ENCODE peak calls at places on chromosome 13, in nine cellular contexts. One of them, this sample, is unnamed.

GRCh38 chr13:49370390-49370789 is 73.5 kb downstream of the CAB39L start:
- DNase-seq in central memory CD8-positive, alpha-beta T cell: no peak
- DNase-seq in SW480: no peak
- DNase-seq in activated T-cell treated with anti-CD3 and anti-CD28 coated beads for 24 hours: no peak
- DNase-seq in breast epithelium: no peak
- DNase-seq in NCI-H1417: no peak
- DNase-seq in HS-27A: no peak
- DNase-seq in stimulated activated CD4-positive, alpha-beta T cell treated with anti-CD3 and anti-CD28 coated beads, TNF-alpha, amount 100 ng/mL, for 4 hours: no peak
- DNase-seq in stomach: no peak
- DNase-seq in this sample: no peak

GRCh38 chr13:59601993-59602392 is 561.7 kb downstream of the DIAPH3 start:
- DNase-seq in SW480: no peak
- DNase-seq in stomach: no peak
- DNase-seq in stimulated activated CD4-positive, alpha-beta T cell treated with anti-CD3 and anti-CD28 coated beads, TNF-alpha, amount 100 ng/mL, for 4 hours: no peak
- DNase-seq in NCI-H1417: no peak
- DNase-seq in HS-27A: no peak
- DNase-seq in breast epithelium: no peak
- DNase-seq in central memory CD8-positive, alpha-beta T cell: no peak
- DNase-seq in activated T-cell treated with anti-CD3 and anti-CD28 coated beads for 24 hours: no peak
- DNase-seq in this sample: no peak

GRCh38 chr13:79724348-79725103 is 243.6 kb downstream of the NDFIP2 start:
- DNase-seq in central memory CD8-positive, alpha-beta T cell: no peak
- DNase-seq in HS-27A: no peak
- DNase-seq in stomach: no peak
- DNase-seq in activated T-cell treated with anti-CD3 and anti-CD28 coated beads for 24 hours: no peak
- DNase-seq in breast epithelium: no peak
- DNase-seq in stimulated activated CD4-positive, alpha-beta T cell treated with anti-CD3 and anti-CD28 coated beads, TNF-alpha, amount 100 ng/mL, for 4 hours: no peak
- DNase-seq in NCI-H1417: no peak
- DNase-seq in SW480: peak
- DNase-seq in this sample: no peak

GRCh38 chr13:35840991-35841604 is 290.1 kb downstream of the DCLK1 start:
- DNase-seq in SW480: no peak
- DNase-seq in stimulated activated CD4-positive, alpha-beta T cell treated with anti-CD3 and anti-CD28 coated beads, TNF-alpha, amount 100 ng/mL, for 4 hours: no peak
- DNase-seq in HS-27A: no peak
- DNase-seq in NCI-H1417: no peak
- DNase-seq in central memory CD8-positive, alpha-beta T cell: no peak
- DNase-seq in activated T-cell treated with anti-CD3 and anti-CD28 coated beads for 24 hours: no peak
- DNase-seq in breast epithelium: peak
- DNase-seq in stomach: no peak
- DNase-seq in this sample: no peak

GRCh38 chr13:75533866-75534265 is 3.8 kb downstream of the COMMD6 start:
- DNase-seq in activated T-cell treated with anti-CD3 and anti-CD28 coated beads for 24 hours: no peak
- DNase-seq in breast epithelium: no peak
- DNase-seq in stomach: no peak
- DNase-seq in central memory CD8-positive, alpha-beta T cell: no peak
- DNase-seq in SW480: no peak
- DNase-seq in stimulated activated CD4-positive, alpha-beta T cell treated with anti-CD3 and anti-CD28 coated beads, TNF-alpha, amount 100 ng/mL, for 4 hours: no peak
- DNase-seq in HS-27A: no peak
- DNase-seq in NCI-H1417: no peak
- DNase-seq in this sample: no peak

GRCh38 chr13:59746291-59746962 is 417.3 kb downstream of the DIAPH3 start:
- DNase-seq in activated T-cell treated with anti-CD3 and anti-CD28 coated beads for 24 hours: no peak
- DNase-seq in SW480: no peak
- DNase-seq in central memory CD8-positive, alpha-beta T cell: no peak
- DNase-seq in NCI-H1417: no peak
- DNase-seq in stomach: no peak
- DNase-seq in HS-27A: no peak
- DNase-seq in breast epithelium: no peak
- DNase-seq in stimulated activated CD4-positive, alpha-beta T cell treated with anti-CD3 and anti-CD28 coated beads, TNF-alpha, amount 100 ng/mL, for 4 hours: no peak
- DNase-seq in this sample: no peak

GRCh38 chr13:68081051-68081450 is 850.9 kb upstream of the PCDH9 start:
- DNase-seq in breast epithelium: no peak
- DNase-seq in HS-27A: no peak
- DNase-seq in central memory CD8-positive, alpha-beta T cell: no peak
- DNase-seq in NCI-H1417: no peak
- DNase-seq in activated T-cell treated with anti-CD3 and anti-CD28 coated beads for 24 hours: no peak
- DNase-seq in stimulated activated CD4-positive, alpha-beta T cell treated with anti-CD3 and anti-CD28 coated beads, TNF-alpha, amount 100 ng/mL, for 4 hours: no peak
- DNase-seq in SW480: no peak
- DNase-seq in stomach: no peak
- DNase-seq in this sample: no peak

GRCh38 chr13:31209172-31209818 is 9.5 kb downstream of the B3GLCT start:
- DNase-seq in breast epithelium: peak
- DNase-seq in stimulated activated CD4-positive, alpha-beta T cell treated with anti-CD3 and anti-CD28 coated beads, TNF-alpha, amount 100 ng/mL, for 4 hours: no peak
- DNase-seq in central memory CD8-positive, alpha-beta T cell: no peak
- DNase-seq in stomach: peak
- DNase-seq in SW480: no peak
- DNase-seq in HS-27A: no peak
- DNase-seq in NCI-H1417: peak
- DNase-seq in activated T-cell treated with anti-CD3 and anti-CD28 coated beads for 24 hours: no peak
- DNase-seq in this sample: no peak

GRCh38 chr13:46288570-46289259 is 77.0 kb downstream of the LRRC63 start:
- DNase-seq in SW480: peak
- DNase-seq in stimulated activated CD4-positive, alpha-beta T cell treated with anti-CD3 and anti-CD28 coated beads, TNF-alpha, amount 100 ng/mL, for 4 hours: no peak
- DNase-seq in breast epithelium: no peak
- DNase-seq in NCI-H1417: peak
- DNase-seq in HS-27A: no peak
- DNase-seq in central memory CD8-positive, alpha-beta T cell: no peak
- DNase-seq in stomach: no peak
- DNase-seq in activated T-cell treated with anti-CD3 and anti-CD28 coated beads for 24 hours: no peak
- DNase-seq in this sample: peak

GRCh38 chr13:55437162-55437561 is 1703.6 kb upstream of the PRR20A start:
- DNase-seq in activated T-cell treated with anti-CD3 and anti-CD28 coated beads for 24 hours: no peak
- DNase-seq in breast epithelium: no peak
- DNase-seq in stimulated activated CD4-positive, alpha-beta T cell treated with anti-CD3 and anti-CD28 coated beads, TNF-alpha, amount 100 ng/mL, for 4 hours: no peak
- DNase-seq in SW480: no peak
- DNase-seq in NCI-H1417: no peak
- DNase-seq in stomach: no peak
- DNase-seq in central memory CD8-positive, alpha-beta T cell: no peak
- DNase-seq in HS-27A: no peak
- DNase-seq in this sample: no peak

GRCh38 chr13:98033277-98034247 is 80.1 kb downstream of the IPO5 start:
- DNase-seq in stimulated activated CD4-positive, alpha-beta T cell treated with anti-CD3 and anti-CD28 coated beads, TNF-alpha, amount 100 ng/mL, for 4 hours: no peak
- DNase-seq in NCI-H1417: peak
- DNase-seq in HS-27A: no peak
- DNase-seq in breast epithelium: no peak
- DNase-seq in SW480: peak
- DNase-seq in activated T-cell treated with anti-CD3 and anti-CD28 coated beads for 24 hours: no peak
- DNase-seq in stomach: no peak
- DNase-seq in central memory CD8-positive, alpha-beta T cell: no peak
- DNase-seq in this sample: no peak

GRCh38 chr13:52450012-52450792 is at the start of gene VPS36:
- DNase-seq in HS-27A: peak
- DNase-seq in stomach: peak
- DNase-seq in activated T-cell treated with anti-CD3 and anti-CD28 coated beads for 24 hours: peak
- DNase-seq in central memory CD8-positive, alpha-beta T cell: peak
- DNase-seq in breast epithelium: peak
- DNase-seq in stimulated activated CD4-positive, alpha-beta T cell treated with anti-CD3 and anti-CD28 coated beads, TNF-alpha, amount 100 ng/mL, for 4 hours: peak
- DNase-seq in NCI-H1417: peak
- DNase-seq in SW480: peak
- DNase-seq in this sample: peak

GRCh38 chr13:79625517-79625916 is 144.6 kb downstream of the NDFIP2 start:
- DNase-seq in breast epithelium: no peak
- DNase-seq in stomach: no peak
- DNase-seq in NCI-H1417: no peak
- DNase-seq in stimulated activated CD4-positive, alpha-beta T cell treated with anti-CD3 and anti-CD28 coated beads, TNF-alpha, amount 100 ng/mL, for 4 hours: no peak
- DNase-seq in central memory CD8-positive, alpha-beta T cell: no peak
- DNase-seq in activated T-cell treated with anti-CD3 and anti-CD28 coated beads for 24 hours: no peak
- DNase-seq in HS-27A: no peak
- DNase-seq in SW480: no peak
- DNase-seq in this sample: no peak

GRCh38 chr13:34276764-34277163 is 458.8 kb downstream of the RFC3 start:
- DNase-seq in NCI-H1417: no peak
- DNase-seq in activated T-cell treated with anti-CD3 and anti-CD28 coated beads for 24 hours: no peak
- DNase-seq in HS-27A: no peak
- DNase-seq in breast epithelium: no peak
- DNase-seq in central memory CD8-positive, alpha-beta T cell: no peak
- DNase-seq in stomach: no peak
- DNase-seq in SW480: no peak
- DNase-seq in stimulated activated CD4-positive, alpha-beta T cell treated with anti-CD3 and anti-CD28 coated beads, TNF-alpha, amount 100 ng/mL, for 4 hours: no peak
- DNase-seq in this sample: no peak

GRCh38 chr13:75669706-75670105 is 33.6 kb downstream of the LMO7 start:
- DNase-seq in SW480: no peak
- DNase-seq in HS-27A: no peak
- DNase-seq in breast epithelium: no peak
- DNase-seq in stimulated activated CD4-positive, alpha-beta T cell treated with anti-CD3 and anti-CD28 coated beads, TNF-alpha, amount 100 ng/mL, for 4 hours: no peak
- DNase-seq in stomach: no peak
- DNase-seq in central memory CD8-positive, alpha-beta T cell: no peak
- DNase-seq in activated T-cell treated with anti-CD3 and anti-CD28 coated beads for 24 hours: no peak
- DNase-seq in NCI-H1417: no peak
- DNase-seq in this sample: no peak

GRCh38 chr13:112466132-112467025 is 90.2 kb downstream of the SPACA7 start:
- DNase-seq in NCI-H1417: no peak
- DNase-seq in activated T-cell treated with anti-CD3 and anti-CD28 coated beads for 24 hours: no peak
- DNase-seq in HS-27A: no peak
- DNase-seq in SW480: no peak
- DNase-seq in central memory CD8-positive, alpha-beta T cell: no peak
- DNase-seq in stomach: no peak
- DNase-seq in breast epithelium: no peak
- DNase-seq in stimulated activated CD4-positive, alpha-beta T cell treated with anti-CD3 and anti-CD28 coated beads, TNF-alpha, amount 100 ng/mL, for 4 hours: no peak
- DNase-seq in this sample: no peak

GRCh38 chr13:26480246-26480855 is 77.1 kb upstream of the WASF3 start:
- DNase-seq in NCI-H1417: no peak
- DNase-seq in HS-27A: no peak
- DNase-seq in activated T-cell treated with anti-CD3 and anti-CD28 coated beads for 24 hours: no peak
- DNase-seq in SW480: no peak
- DNase-seq in stomach: no peak
- DNase-seq in stimulated activated CD4-positive, alpha-beta T cell treated with anti-CD3 and anti-CD28 coated beads, TNF-alpha, amount 100 ng/mL, for 4 hours: no peak
- DNase-seq in central memory CD8-positive, alpha-beta T cell: no peak
- DNase-seq in breast epithelium: no peak
- DNase-seq in this sample: no peak

GRCh38 chr13:59391696-59392095 is 772.0 kb downstream of the DIAPH3 start:
- DNase-seq in SW480: peak
- DNase-seq in stimulated activated CD4-positive, alpha-beta T cell treated with anti-CD3 and anti-CD28 coated beads, TNF-alpha, amount 100 ng/mL, for 4 hours: no peak
- DNase-seq in NCI-H1417: peak
- DNase-seq in activated T-cell treated with anti-CD3 and anti-CD28 coated beads for 24 hours: peak
- DNase-seq in breast epithelium: no peak
- DNase-seq in HS-27A: peak
- DNase-seq in stomach: peak
- DNase-seq in central memory CD8-positive, alpha-beta T cell: peak
- DNase-seq in this sample: peak

GRCh38 chr13:46759861-46760260 is 37.1 kb downstream of the ESD start:
- DNase-seq in activated T-cell treated with anti-CD3 and anti-CD28 coated beads for 24 hours: no peak
- DNase-seq in stimulated activated CD4-positive, alpha-beta T cell treated with anti-CD3 and anti-CD28 coated beads, TNF-alpha, amount 100 ng/mL, for 4 hours: no peak
- DNase-seq in central memory CD8-positive, alpha-beta T cell: no peak
- DNase-seq in NCI-H1417: no peak
- DNase-seq in SW480: no peak
- DNase-seq in breast epithelium: no peak
- DNase-seq in stomach: no peak
- DNase-seq in HS-27A: no peak
- DNase-seq in this sample: no peak

GRCh38 chr13:50125556-50126377 is 110.5 kb downstream of the KCNRG start:
- DNase-seq in SW480: peak
- DNase-seq in stomach: peak
- DNase-seq in activated T-cell treated with anti-CD3 and anti-CD28 coated beads for 24 hours: peak
- DNase-seq in HS-27A: no peak
- DNase-seq in stimulated activated CD4-positive, alpha-beta T cell treated with anti-CD3 and anti-CD28 coated beads, TNF-alpha, amount 100 ng/mL, for 4 hours: peak
- DNase-seq in NCI-H1417: peak
- DNase-seq in central memory CD8-positive, alpha-beta T cell: peak
- DNase-seq in breast epithelium: peak
- DNase-seq in this sample: no peak

GRCh38 chr13:50552424-50552966 is 291.0 kb downstream of the DLEU7 start:
- DNase-seq in stimulated activated CD4-positive, alpha-beta T cell treated with anti-CD3 and anti-CD28 coated beads, TNF-alpha, amount 100 ng/mL, for 4 hours: no peak
- DNase-seq in central memory CD8-positive, alpha-beta T cell: no peak
- DNase-seq in breast epithelium: no peak
- DNase-seq in NCI-H1417: no peak
- DNase-seq in activated T-cell treated with anti-CD3 and anti-CD28 coated beads for 24 hours: no peak
- DNase-seq in HS-27A: no peak
- DNase-seq in stomach: no peak
- DNase-seq in SW480: no peak
- DNase-seq in this sample: no peak

GRCh38 chr13:75806101-75806500 is 170.0 kb downstream of the LMO7 start:
- DNase-seq in breast epithelium: no peak
- DNase-seq in NCI-H1417: no peak
- DNase-seq in SW480: no peak
- DNase-seq in activated T-cell treated with anti-CD3 and anti-CD28 coated beads for 24 hours: no peak
- DNase-seq in stimulated activated CD4-positive, alpha-beta T cell treated with anti-CD3 and anti-CD28 coated beads, TNF-alpha, amount 100 ng/mL, for 4 hours: no peak
- DNase-seq in central memory CD8-positive, alpha-beta T cell: no peak
- DNase-seq in HS-27A: no peak
- DNase-seq in stomach: no peak
- DNase-seq in this sample: no peak